ENCODE peak calls at places on chromosomes 4 and X, in six cellular contexts. X, C, G, K, Q and A are unnamed samples. For H3K4me1, the result is how much of the 10 kb centered on the place peaks cover.

GRCh38 chrX:10507181-10507580 is 113.2 kb downstream of the MID1 start:
- DNase-seq in X (no peak), C (no peak), G (no peak), K (no peak), Q (no peak), A (no peak)

GRCh38 chrX:154463611-154464220 is 5.6 kb downstream of the PLXNA3 start:
- DNase-seq in X (no peak), C (no peak), G (no peak), K (no peak), Q (no peak), A (no peak)

GRCh38 chrX:63661676-63662075 is 123.3 kb downstream of the ARHGEF9 start:
- DNase-seq in X (no peak), C (no peak), G (no peak), K (no peak), Q (no peak), A (no peak)

GRCh38 chr4:31365006-31365690 is 645.0 kb downstream of the PCDH7 start:
- DNase-seq in X (no peak), C (no peak), G (no peak), K (no peak), Q (no peak), A (no peak)

GRCh38 chr4:17323619-17324400 is 188.1 kb downstream of the QDPR start:
- DNase-seq in X (no peak), C (peak), G (no peak), K (no peak), Q (no peak), A (no peak)

GRCh38 chrX:72306085-72306801 is 529 bp upstream of the CITED1 start:
- DNase-seq in X (no peak), C (peak), G (no peak), K (no peak), Q (no peak), A (no peak)

GRCh38 chr4:138256608-138257007 is 14.5 kb upstream of the SLC7A11 start:
- DNase-seq in X (no peak), C (no peak), G (no peak), K (no peak), Q (no peak), A (no peak)

GRCh38 chr4:53066155-53066554 is 204.0 kb downstream of the RASL11B start:
- DNase-seq in X (no peak), C (no peak), G (no peak), K (peak), Q (no peak), A (no peak)

GRCh38 chrX:36978886-36979285 is 29.3 kb upstream of the FAM47C start:
- DNase-seq in X (no peak), C (peak), G (no peak), K (no peak), Q (no peak), A (no peak)

GRCh38 chrX:4314586-4314985 is 601.1 kb upstream of the PRKX start:
- DNase-seq in X (no peak), C (no peak), G (no peak), K (no peak), Q (no peak), A (no peak)
- H3K4me1 ChIP-seq in X (under half), C (under half), G (under half), K (under half), Q (under half), A (under half)

GRCh38 chr4:85932371-85933305 is 427.2 kb downstream of the MAPK10 start:
- DNase-seq in X (no peak), C (no peak), G (no peak), K (no peak), Q (no peak), A (no peak)
- H3K4me1 ChIP-seq in X (under half), C (under half), G (under half), K (half or more), Q (half or more), A (under half)

GRCh38 chrX:44903842-44904530 is 31.0 kb downstream of the KDM6A start:
- DNase-seq in X (no peak), C (peak), G (no peak), K (peak), Q (no peak), A (no peak)
- H3K4me1 ChIP-seq in X (under half), C (under half), G (half or more), K (half or more), Q (half or more), A (under half)

DNA sequence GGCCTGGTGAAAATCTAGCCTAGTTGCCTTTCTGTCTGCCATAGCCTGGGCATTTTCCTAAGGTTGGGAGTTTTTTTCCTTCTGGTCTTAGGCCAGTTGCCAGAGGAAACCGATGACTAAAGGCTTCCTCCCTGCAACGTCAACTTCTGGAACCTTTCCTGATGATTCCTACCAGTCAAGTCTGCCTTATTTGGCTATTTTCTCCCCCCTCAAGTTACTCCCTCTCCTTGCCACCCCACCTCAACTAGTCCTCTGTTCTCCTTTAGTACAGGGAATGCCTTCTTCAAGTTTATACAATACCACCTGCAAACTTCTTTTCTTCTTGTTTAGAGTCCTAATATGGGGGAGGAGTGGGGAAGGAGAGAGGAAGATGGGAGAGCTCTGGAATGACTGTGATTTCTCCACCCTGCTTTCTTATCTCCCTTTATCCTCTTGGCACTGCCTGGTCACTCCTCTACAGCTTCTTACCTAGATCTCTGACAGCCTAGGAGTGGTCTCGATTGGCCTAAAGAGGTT is 10.6 kb downstream of the MSN start:
- DNase-seq in X (no peak), C (peak), G (no peak), K (no peak), Q (no peak), A (peak)
- H3K4me1 ChIP-seq in X (under half), C (half or more), G (under half), K (half or more), Q (half or more), A (under half)

GRCh38 chr4:184380707-184381106 is 93.6 kb downstream of the IRF2 start:
- DNase-seq in X (no peak), C (no peak), G (no peak), K (no peak), Q (no peak), A (no peak)
- H3K4me1 ChIP-seq in X (under half), C (under half), G (under half), K (under half), Q (under half), A (under half)

DNA sequence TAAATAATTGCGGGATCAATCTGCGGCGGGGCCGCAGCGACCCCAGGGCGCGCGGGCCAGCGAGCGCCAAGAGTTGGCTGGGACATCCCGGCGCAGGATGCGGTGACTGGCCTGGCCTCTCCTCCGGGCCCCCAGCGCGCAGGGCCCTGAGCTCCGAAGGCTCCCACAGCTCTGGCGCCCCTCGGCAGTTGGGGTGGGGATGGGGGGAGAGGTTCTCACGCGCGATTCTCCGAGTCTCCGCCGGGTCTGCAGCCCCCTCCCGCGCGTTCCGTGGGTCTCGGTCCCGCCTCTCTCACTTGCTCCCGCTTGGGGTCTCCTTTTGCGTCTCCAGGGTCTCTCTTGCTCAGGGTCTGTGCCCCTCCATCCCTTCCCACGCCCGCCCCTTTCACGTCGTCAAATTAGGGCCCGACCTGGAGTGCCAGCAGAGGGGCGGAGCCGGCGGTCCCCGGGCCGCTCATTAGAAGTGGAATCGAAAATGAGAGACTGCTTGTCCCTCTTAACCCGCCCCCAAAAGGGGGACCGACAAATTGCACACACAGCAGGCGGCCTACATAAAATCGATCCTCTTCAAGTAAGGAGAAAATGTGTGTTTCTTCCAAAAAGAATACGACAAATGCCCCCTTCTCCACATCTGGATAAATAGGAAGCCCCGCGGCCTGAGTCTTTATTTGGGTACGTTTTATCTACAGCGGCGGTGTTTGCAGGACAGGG is 859 bp upstream of the NKX1-1 start:
- DNase-seq in X (no peak), C (no peak), G (no peak), K (no peak), Q (no peak), A (no peak)
- H3K4me1 ChIP-seq in X (under half), C (under half), G (under half), K (under half), Q (under half), A (under half)

GRCh38 chr4:118950929-118951570 is 62.4 kb downstream of the SYNPO2 start:
- DNase-seq in X (no peak), C (no peak), G (no peak), K (no peak), Q (no peak), A (no peak)
- H3K4me1 ChIP-seq in X (under half), C (under half), G (under half), K (under half), Q (half or more), A (under half)

DNA sequence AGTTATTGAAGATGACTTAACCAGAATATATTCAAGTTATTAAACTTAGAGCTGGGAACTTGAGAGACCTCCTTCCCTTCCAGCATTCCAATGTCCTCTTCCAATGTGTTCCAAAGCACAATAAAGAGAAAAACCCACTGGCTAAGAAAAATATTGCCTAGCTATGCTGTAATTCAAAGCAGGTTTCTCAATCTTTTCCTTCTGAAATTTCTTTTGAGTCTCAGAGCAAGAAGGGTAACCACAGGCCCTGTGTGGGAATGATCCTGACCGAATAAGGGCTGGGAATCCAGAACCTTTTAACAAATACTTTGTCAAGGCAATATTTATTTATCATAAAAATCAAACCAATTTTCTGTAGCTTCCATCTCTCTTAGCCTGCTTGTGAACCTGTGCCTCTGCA is 150.7 kb upstream of the SFRP2 start:
- DNase-seq in X (no peak), C (no peak), G (no peak), K (no peak), Q (no peak), A (no peak)
- H3K4me1 ChIP-seq in X (under half), C (under half), G (under half), K (under half), Q (under half), A (under half)